ENCODE peak calls at places on chromosomes 16 and 17, in four cellular contexts. M, O, R and E are unnamed samples.

GRCh38 chr17:68100000-68100641 is 64.6 kb downstream of the KPNA2 start:
- DNase-seq in M (no peak), O (no peak), R (no peak), E (no peak)

GRCh38 chr17:62111562-62112180 is 46.6 kb upstream of the MED13 start:
- DNase-seq in M (no peak), O (no peak), R (no peak), E (no peak)

GRCh38 chr17:63542942-63543821 is 7.1 kb upstream of the DCAF7 start:
- DNase-seq in M (no peak), O (peak; percentile 21), R (no peak), E (no peak)

GRCh38 chr16:11602321-11602720 is 15.6 kb upstream of the LITAF start:
- DNase-seq in M (no peak), O (no peak), R (no peak), E (no peak)

GRCh38 chr17:70405492-70406220 is 236.3 kb downstream of the KCNJ2 start:
- DNase-seq in M (peak; percentile 65), O (no peak), R (no peak), E (peak; percentile 80)

GRCh38 chr17:67520916-67521772 is 144.1 kb downstream of the PITPNC1 start:
- DNase-seq in M (peak; percentile 53), O (no peak), R (no peak), E (no peak)

GRCh38 chr16:80518436-80518835 is 22.4 kb upstream of the DYNLRB2 start:
- DNase-seq in M (no peak), O (no peak), R (no peak), E (no peak)

GRCh38 chr16:27374794-27375499 is 27.0 kb upstream of the IL21R start:
- DNase-seq in M (no peak), O (peak; percentile 52), R (no peak), E (peak; percentile 91)

GRCh38 chr17:7440823-7441174 is 1.5 kb downstream of the FGF11 start:
- DNase-seq in M (no peak), O (peak; percentile 65), R (no peak), E (no peak)

GRCh38 chr17:57033296-57033695 is 51.8 kb upstream of the AKAP1 start:
- DNase-seq in M (no peak), O (no peak), R (no peak), E (no peak)

GRCh38 chr16:81384006-81384405 is 60.6 kb upstream of the CMIP start:
- DNase-seq in M (no peak), O (no peak), R (no peak), E (no peak)

GRCh38 chr17:19874256-19874655 is 6.5 kb upstream of the ULK2 start:
- DNase-seq in M (no peak), O (no peak), R (no peak), E (no peak)

GRCh38 chr17:12178644-12179330 is 158.1 kb downstream of the MAP2K4 start:
- DNase-seq in M (no peak), O (no peak), R (no peak), E (no peak)

GRCh38 chr17:5973410-5973809 is 96.8 kb upstream of the WSCD1 start:
- DNase-seq in M (no peak), O (no peak), R (no peak), E (no peak)

GRCh38 chr17:55177159-55177913 is 87.4 kb upstream of the HLF start:
- DNase-seq in M (no peak), O (no peak), R (no peak), E (no peak)

GRCh38 chr16:11312718-11313492 is 31.8 kb upstream of the PRM1 start:
- DNase-seq in M (peak; percentile 37), O (peak; percentile 65), R (no peak), E (peak; percentile 23)

GRCh38 chr16:54750249-54750648 is 180.4 kb upstream of the IRX5 start:
- DNase-seq in M (no peak), O (no peak), R (no peak), E (no peak)

GRCh38 chr17:41308918-41309359 is at the start of gene KRTAP16-1:
- DNase-seq in M (no peak), O (no peak), R (no peak), E (no peak)

GRCh38 chr17:50303051-50303450 is 28.8 kb downstream of the TMEM92 start:
- DNase-seq in M (no peak), O (no peak), R (no peak), E (no peak)

GRCh38 chr16:1258218-1258587 is 2.3 kb downstream of the TPSD1 start:
- DNase-seq in M (no peak), O (no peak), R (no peak), E (no peak)

GRCh38 chr17:41777579-41778188 is 8.8 kb downstream of the JUP start:
- DNase-seq in M (peak; percentile 69), O (peak; percentile 94), R (peak; percentile 37), E (peak; percentile 88)

GRCh38 chr16:56382901-56383355 is 42.4 kb downstream of the AMFR start:
- DNase-seq in M (no peak), O (no peak), R (no peak), E (no peak)

GRCh38 chr17:56478836-56479447 is 114.6 kb upstream of the NOG start:
- DNase-seq in M (no peak), O (no peak), R (no peak), E (peak; percentile 9)

GRCh38 chr16:47565454-47565853 is 104.3 kb downstream of the PHKB start:
- DNase-seq in M (no peak), O (no peak), R (peak; percentile 34), E (peak; percentile 49)

GRCh38 chr17:64503821-64504768 is 2.0 kb downstream of the DDX5 start:
- DNase-seq in M (no peak), O (no peak), R (no peak), E (no peak)

GRCh38 chr16:88965411-88965810 is 11.6 kb downstream of the CBFA2T3 start:
- DNase-seq in M (no peak), O (no peak), R (no peak), E (no peak)

GRCh38 chr16:23524001-23524400 is 13.7 kb upstream of the GGA2 start:
- DNase-seq in M (no peak), O (no peak), R (no peak), E (no peak)

GRCh38 chr17:42325026-42325425 is 36.7 kb downstream of the STAT5A start:
- DNase-seq in M (no peak), O (no peak), R (no peak), E (peak; percentile 64)

GRCh38 chr16:46923513-46924295 is 39.5 kb downstream of the GPT2 start:
- DNase-seq in M (no peak), O (no peak), R (no peak), E (no peak)

GRCh38 chr17:66373944-66374817 is 71.8 kb downstream of the PRKCA start:
- DNase-seq in M (no peak), O (no peak), R (peak; percentile 34), E (no peak)

GRCh38 chr16:11801481-11802021 is 4.5 kb upstream of the ZC3H7A start:
- DNase-seq in M (no peak), O (no peak), R (no peak), E (no peak)

GRCh38 chr16:71311553-71312158 is 22.5 kb upstream of the CMTR2 start:
- DNase-seq in M (no peak), O (no peak), R (no peak), E (no peak)
- TF ChIP-seq CTCF in M (peak; percentile 72), O (no peak), R (peak; percentile 88), E (peak; percentile 81)

GRCh38 chr16:69861276-69862030 is 89.7 kb upstream of the CLEC18A start:
- DNase-seq in M (no peak), O (no peak), R (no peak), E (peak; percentile 64)

GRCh38 chr16:69855587-69855986 is 93.5 kb downstream of the WWP2 start:
- DNase-seq in M (no peak), O (no peak), R (no peak), E (no peak)

GRCh38 chr16:69860233-69861231 is 90.6 kb upstream of the CLEC18A start:
- DNase-seq in M (no peak), O (no peak), R (no peak), E (no peak)

GRCh38 chr16:69858196-69859104 is 92.7 kb upstream of the CLEC18A start:
- DNase-seq in M (no peak), O (no peak), R (no peak), E (no peak)

GRCh38 chr16:69859105-69859969 is 91.8 kb upstream of the CLEC18A start:
- DNase-seq in M (no peak), O (no peak), R (peak; percentile 36), E (no peak)
- TF ChIP-seq CTCF in M (peak; percentile 10), O (no peak), R (peak; percentile 28), E (peak; percentile 58)

DNA sequence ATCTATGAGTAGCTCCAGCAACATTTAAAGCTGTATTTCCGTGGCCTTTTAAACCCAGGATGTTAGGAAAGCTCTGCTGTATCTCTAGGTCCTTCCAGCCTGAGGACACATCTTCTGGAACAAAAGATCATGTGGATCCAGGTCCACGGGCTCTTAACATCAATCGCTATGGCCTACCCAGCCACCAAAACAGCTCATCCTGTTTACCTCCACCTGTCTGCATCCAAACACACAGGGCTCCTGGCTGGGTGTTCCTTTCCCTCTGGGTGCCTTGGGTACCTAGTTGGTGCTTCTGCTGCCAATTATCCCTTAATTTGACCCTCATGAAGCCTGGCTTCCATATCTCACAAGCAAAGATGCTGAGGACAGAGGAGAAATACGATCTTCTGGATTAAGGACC is 7.0 kb downstream of the PMP22 start:
- DNase-seq in M (no peak), O (no peak), R (no peak), E (no peak)
- TF ChIP-seq CTCF in M (no peak), O (no peak), R (no peak), E (no peak)

DNA sequence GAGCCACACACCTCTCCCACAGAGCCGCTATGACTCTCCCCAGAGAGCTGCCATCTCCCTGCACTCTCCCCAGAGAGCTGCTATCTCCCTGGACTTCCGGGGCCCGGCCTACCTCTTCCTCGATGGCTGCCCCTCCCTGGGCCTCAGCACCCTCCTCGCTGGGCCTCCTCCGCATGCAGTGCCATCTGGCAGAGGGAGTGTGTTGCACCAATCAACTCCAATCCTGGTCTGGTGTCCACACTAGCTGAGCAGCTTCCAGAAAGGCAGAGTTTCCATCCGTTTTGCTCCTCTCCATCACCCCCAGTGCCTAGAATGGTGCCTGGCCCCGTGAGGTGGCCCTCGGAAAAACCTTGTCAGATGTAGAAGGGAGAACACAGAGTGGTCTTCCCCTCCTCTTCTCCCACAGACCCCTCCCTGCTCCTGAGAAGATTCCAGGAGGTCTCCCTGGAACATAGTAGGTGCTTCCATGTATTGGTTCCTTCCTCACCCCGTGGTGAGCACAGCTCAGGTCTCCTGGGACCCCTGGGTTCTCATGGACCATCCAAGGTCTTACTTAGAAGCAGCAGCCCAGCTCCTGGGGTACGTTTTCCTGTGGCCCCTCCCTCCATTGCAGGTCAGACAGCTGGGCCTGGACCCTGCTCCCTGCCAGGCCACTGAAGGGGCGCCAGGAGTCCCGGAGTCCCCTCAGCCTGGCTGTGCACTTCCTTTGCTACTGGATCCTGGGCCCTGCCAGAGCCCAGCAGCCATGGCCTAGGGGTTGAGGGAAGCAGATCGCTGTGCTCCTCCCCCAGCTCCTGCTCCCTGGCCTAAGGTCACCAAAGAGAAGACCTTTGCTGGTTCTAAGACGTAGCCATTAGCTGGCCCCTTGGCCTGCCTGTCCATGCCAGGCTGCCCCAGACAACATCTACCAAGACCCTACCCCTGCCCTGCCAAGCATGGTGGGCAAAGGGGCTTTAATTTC is 233.8 kb upstream of the GSE1 start:
- DNase-seq in M (no peak), O (no peak), R (peak; percentile 57), E (no peak)
- TF ChIP-seq CTCF in M (no peak), O (no peak), R (no peak), E (no peak)

GRCh38 chr17:75546181-75546580 is 20.7 kb downstream of the LLGL2 start:
- DNase-seq in M (no peak), O (no peak), R (no peak), E (no peak)
- TF ChIP-seq CTCF in M (no peak), O (no peak), R (no peak), E (no peak)

DNA sequence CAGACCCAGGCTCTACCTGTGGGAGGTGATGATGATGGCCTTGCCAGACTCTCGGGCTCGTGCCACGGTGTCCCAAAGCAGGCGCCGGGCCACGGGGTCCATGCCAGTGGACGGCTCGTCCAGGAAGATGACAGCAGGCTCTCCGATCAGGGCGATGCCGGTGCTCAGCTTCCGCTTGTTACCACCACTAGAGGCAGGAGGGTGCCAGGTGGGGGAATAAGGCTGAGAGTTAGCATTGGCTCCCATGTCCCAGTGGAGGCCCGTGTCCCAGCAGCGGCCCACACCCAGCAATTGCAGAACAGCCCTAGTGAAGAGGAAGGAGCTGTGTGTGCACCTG is 10.3 kb upstream of the RNPS1 start:
- DNase-seq in M (no peak), O (no peak), R (no peak), E (no peak)
- TF ChIP-seq CTCF in M (no peak), O (no peak), R (no peak), E (peak; percentile 35)